ENCODE peak calls at places on chromosomes 6 and 20, in five cellular contexts. One of them, this sample, is unnamed.

GRCh38 chr20:17693534-17694001 is 6.2 kb upstream of the BANF2 start:
- DNase-seq in H9: no peak
- DNase-seq in H1: no peak
- DNase-seq in neuronal stem cell: no peak
- DNase-seq in IMR-90: no peak
- DNase-seq in this sample: no peak

GRCh38 chr6:41577865-41578713 is 31.9 kb downstream of the FOXP4 start:
- DNase-seq in neuronal stem cell: peak; percentile 89
- DNase-seq in H9: peak; percentile 87
- DNase-seq in H1: no peak
- DNase-seq in IMR-90: peak; percentile 51
- DNase-seq in this sample: peak; percentile 93

GRCh38 chr6:63410435-63411426 is 90.9 kb upstream of the LGSN start:
- DNase-seq in neuronal stem cell: no peak
- DNase-seq in H9: no peak
- DNase-seq in H1: no peak
- DNase-seq in IMR-90: no peak
- DNase-seq in this sample: no peak

GRCh38 chr6:35710241-35710847 is 21.6 kb upstream of the FKBP5 start:
- DNase-seq in H9: no peak
- DNase-seq in IMR-90: no peak
- DNase-seq in H1: no peak
- DNase-seq in neuronal stem cell: no peak
- DNase-seq in this sample: no peak

GRCh38 chr20:35273449-35274171 is 4.3 kb downstream of the MMP24OS start:
- DNase-seq in H9: peak; percentile 88
- DNase-seq in neuronal stem cell: no peak
- DNase-seq in IMR-90: no peak
- DNase-seq in H1: no peak
- DNase-seq in this sample: peak; percentile 25

GRCh38 chr6:26594730-26595632 is 1.8 kb upstream of the ABT1 start:
- DNase-seq in neuronal stem cell: peak; percentile 47
- DNase-seq in IMR-90: peak; percentile 86
- DNase-seq in H9: peak; percentile 70
- DNase-seq in H1: peak; percentile 78
- DNase-seq in this sample: peak; percentile 93

GRCh38 chr6:9100869-9101575 is 665.7 kb upstream of the SLC35B3 start:
- DNase-seq in H9: no peak
- DNase-seq in IMR-90: no peak
- DNase-seq in H1: no peak
- DNase-seq in neuronal stem cell: no peak
- DNase-seq in this sample: no peak

GRCh38 chr6:56046576-56046975 is 171.2 kb upstream of the BMP5 start:
- DNase-seq in H1: no peak
- DNase-seq in H9: no peak
- DNase-seq in IMR-90: peak; percentile 1
- DNase-seq in neuronal stem cell: no peak
- DNase-seq in this sample: no peak

GRCh38 chr6:133341607-133342158 is 100.5 kb downstream of the EYA4 start:
- DNase-seq in neuronal stem cell: no peak
- DNase-seq in H9: no peak
- DNase-seq in IMR-90: peak; percentile 93
- DNase-seq in H1: no peak
- DNase-seq in this sample: no peak

GRCh38 chr6:149435919-149436586 is 36.0 kb downstream of the SUMO4 start:
- DNase-seq in IMR-90: no peak
- DNase-seq in neuronal stem cell: no peak
- DNase-seq in H1: no peak
- DNase-seq in H9: no peak
- DNase-seq in this sample: no peak

GRCh38 chr6:159105716-159106115 is 60.9 kb upstream of the TAGAP start:
- DNase-seq in H1: no peak
- DNase-seq in H9: no peak
- DNase-seq in neuronal stem cell: no peak
- DNase-seq in IMR-90: no peak
- DNase-seq in this sample: no peak

GRCh38 chr6:130164251-130164650 is 58.5 kb downstream of the SAMD3 start:
- DNase-seq in H9: no peak
- DNase-seq in neuronal stem cell: no peak
- DNase-seq in H1: no peak
- DNase-seq in IMR-90: no peak
- DNase-seq in this sample: no peak

GRCh38 chr6:41451515-41452163 is 94.5 kb upstream of the FOXP4 start:
- DNase-seq in IMR-90: peak; percentile 59
- DNase-seq in neuronal stem cell: no peak
- DNase-seq in H9: no peak
- DNase-seq in H1: no peak
- DNase-seq in this sample: no peak

GRCh38 chr6:130406935-130407532 is 41.2 kb downstream of the TMEM200A start:
- DNase-seq in neuronal stem cell: no peak
- DNase-seq in H9: no peak
- DNase-seq in H1: no peak
- DNase-seq in IMR-90: no peak
- DNase-seq in this sample: peak; percentile 26

GRCh38 chr6:33315753-33316602 is 1.6 kb downstream of the ZBTB22 start:
- DNase-seq in H1: no peak
- DNase-seq in neuronal stem cell: no peak
- DNase-seq in IMR-90: no peak
- DNase-seq in H9: no peak
- DNase-seq in this sample: no peak

GRCh38 chr20:25867776-25868649 is 171.4 kb upstream of the ZNF337 start:
- DNase-seq in neuronal stem cell: no peak
- DNase-seq in IMR-90: peak; percentile 16
- DNase-seq in H9: peak; percentile 78
- DNase-seq in H1: no peak
- DNase-seq in this sample: peak; percentile 70

GRCh38 chr6:37174515-37175331 is 4.8 kb downstream of the PIM1 start:
- DNase-seq in IMR-90: no peak
- DNase-seq in H9: no peak
- DNase-seq in neuronal stem cell: no peak
- DNase-seq in H1: no peak
- DNase-seq in this sample: no peak

DNA sequence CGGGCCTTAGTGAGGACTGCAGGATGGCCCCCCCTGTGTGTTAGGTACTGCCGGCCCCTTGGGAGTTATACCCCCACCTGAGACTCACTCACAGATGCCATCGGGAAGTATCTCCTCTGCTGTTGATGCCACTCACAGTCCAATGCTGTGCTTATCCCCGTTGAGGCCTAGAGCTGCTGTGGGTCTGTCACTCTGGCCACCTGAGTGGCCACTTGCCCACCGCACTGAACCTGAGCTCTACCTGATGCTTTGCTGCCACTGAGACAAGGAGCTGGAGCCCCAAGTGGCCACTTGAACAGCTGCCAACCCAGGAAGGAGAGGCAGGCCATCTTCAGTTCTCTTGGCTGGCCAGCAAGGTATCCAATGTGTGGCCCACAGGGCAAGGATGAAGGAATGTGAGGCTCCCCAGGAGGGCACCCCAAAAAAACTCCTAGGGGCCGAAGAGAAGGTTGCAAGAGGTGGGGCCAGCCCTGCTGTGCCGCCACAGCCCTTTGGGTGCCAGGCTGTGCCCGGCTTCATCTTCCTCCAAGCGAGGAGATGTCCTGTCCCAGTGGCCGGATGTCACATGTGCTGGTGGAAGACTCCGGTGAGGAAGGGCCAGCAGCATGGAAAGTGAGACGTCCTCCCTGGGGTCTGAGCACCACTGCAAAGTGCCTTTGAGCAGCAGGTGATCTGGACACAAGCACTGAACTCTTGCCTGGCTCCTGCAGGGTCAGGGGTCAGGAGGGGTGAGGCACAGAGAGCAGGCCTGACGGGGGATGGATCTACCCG is 29.5 kb upstream of the PCMTD2 start:
- DNase-seq in IMR-90: no peak
- DNase-seq in H9: no peak
- DNase-seq in H1: no peak
- DNase-seq in neuronal stem cell: no peak
- DNase-seq in this sample: no peak
- H2BK15ac ChIP-seq in IMR-90: peak overlapping the region; percentile 56
- H2BK15ac ChIP-seq in H9: no peak overlapping the region
- H2BK15ac ChIP-seq in H1: no peak overlapping the region
- H2BK15ac ChIP-seq in neuronal stem cell: no peak overlapping the region
- H2BK15ac ChIP-seq in this sample: no peak overlapping the region

GRCh38 chr6:89432875-89433636 is at the start of gene ANKRD6:
- DNase-seq in H9: peak; percentile 73
- DNase-seq in H1: peak; percentile 29
- DNase-seq in IMR-90: no peak
- DNase-seq in neuronal stem cell: peak; percentile 80
- DNase-seq in this sample: peak; percentile 79

GRCh38 chr6:89430563-89430962 is 2.4 kb upstream of the ANKRD6 start:
- DNase-seq in H1: no peak
- DNase-seq in neuronal stem cell: no peak
- DNase-seq in H9: no peak
- DNase-seq in IMR-90: no peak
- DNase-seq in this sample: peak; percentile 54

GRCh38 chr6:89436226-89436625 is 3.3 kb downstream of the ANKRD6 start:
- DNase-seq in H9: no peak
- DNase-seq in IMR-90: no peak
- DNase-seq in H1: no peak
- DNase-seq in neuronal stem cell: no peak
- DNase-seq in this sample: no peak

GRCh38 chr6:89434954-89435353 is 2.0 kb downstream of the ANKRD6 start:
- DNase-seq in H1: no peak
- DNase-seq in IMR-90: no peak
- DNase-seq in neuronal stem cell: no peak
- DNase-seq in H9: no peak
- DNase-seq in this sample: no peak

GRCh38 chr6:89433637-89434499 is 916 bp downstream of the ANKRD6 start:
- DNase-seq in H1: no peak
- DNase-seq in H9: no peak
- DNase-seq in IMR-90: no peak
- DNase-seq in neuronal stem cell: no peak
- DNase-seq in this sample: peak; percentile 86
- H2BK15ac ChIP-seq in H1: no peak overlapping the region
- H2BK15ac ChIP-seq in H9: no peak overlapping the region
- H2BK15ac ChIP-seq in IMR-90: no peak overlapping the region
- H2BK15ac ChIP-seq in neuronal stem cell: no peak overlapping the region
- H2BK15ac ChIP-seq in this sample: peak overlapping the region; percentile 59

GRCh38 chr6:5749016-5749665 is 257.6 kb downstream of the NRN1 start:
- DNase-seq in H1: no peak
- DNase-seq in IMR-90: no peak
- DNase-seq in neuronal stem cell: no peak
- DNase-seq in H9: no peak
- DNase-seq in this sample: no peak
- H2BK15ac ChIP-seq in H1: no peak overlapping the region
- H2BK15ac ChIP-seq in IMR-90: no peak overlapping the region
- H2BK15ac ChIP-seq in neuronal stem cell: peak overlapping the region; percentile 7
- H2BK15ac ChIP-seq in H9: no peak overlapping the region
- H2BK15ac ChIP-seq in this sample: no peak overlapping the region

GRCh38 chr6:21143651-21144050 is 449.9 kb upstream of the SOX4 start:
- DNase-seq in neuronal stem cell: no peak
- DNase-seq in H9: no peak
- DNase-seq in H1: no peak
- DNase-seq in IMR-90: no peak
- DNase-seq in this sample: no peak
- H2BK15ac ChIP-seq in neuronal stem cell: no peak overlapping the region
- H2BK15ac ChIP-seq in H9: no peak overlapping the region
- H2BK15ac ChIP-seq in H1: no peak overlapping the region
- H2BK15ac ChIP-seq in IMR-90: no peak overlapping the region
- H2BK15ac ChIP-seq in this sample: no peak overlapping the region

GRCh38 chr6:16230953-16231352 is 7.4 kb upstream of the GMPR start:
- DNase-seq in IMR-90: no peak
- DNase-seq in H1: no peak
- DNase-seq in H9: no peak
- DNase-seq in neuronal stem cell: no peak
- DNase-seq in this sample: no peak
- H2BK15ac ChIP-seq in IMR-90: no peak overlapping the region
- H2BK15ac ChIP-seq in H1: no peak overlapping the region
- H2BK15ac ChIP-seq in H9: no peak overlapping the region
- H2BK15ac ChIP-seq in neuronal stem cell: no peak overlapping the region
- H2BK15ac ChIP-seq in this sample: no peak overlapping the region